ENCODE peak calls at places on chromosome 21, in eight cellular contexts. M is upper lobe of right lung, Y is AML-193, C is esophagus squamous epithelium, D is NCI-H1694, Z is NCI-H774, A is NCI-H1092 treated with DMSO at 0.1 percent for 48 hours, B is Peyer's patch. T is an unnamed sample.
A peak's percentile ranks its signal among the peaks of the same experiment; 100 is the strongest.

GRCh38 chr21:34794686-34795085 is 125.9 kb downstream of the CLIC6 start:
- DNase-seq in M (no peak), Y (no peak), C (no peak), D (no peak), Z (no peak), A (no peak), B (no peak), T (no peak)

GRCh38 chr21:17813353-17813752 is 5.8 kb downstream of the C21orf91 start:
- DNase-seq in M (no peak), Y (no peak), C (no peak), D (no peak), Z (no peak), A (no peak), B (no peak), T (no peak)

GRCh38 chr21:28972398-28972797 is 20.3 kb downstream of the LTN1 start:
- DNase-seq in M (no peak), Y (no peak), C (no peak), D (no peak), Z (no peak), A (no peak), B (no peak), T (no peak)

GRCh38 chr21:44761011-44761729 is 40.5 kb downstream of the UBE2G2 start:
- DNase-seq in M (no peak), Y (no peak), C (no peak), D (no peak), Z (peak; percentile 1), A (no peak), B (peak; percentile 66), T (no peak)

GRCh38 chr21:17903029-17903806 is 84.1 kb upstream of the C21orf91 start:
- DNase-seq in M (no peak), Y (peak; percentile 22), C (no peak), D (peak; percentile 62), Z (peak; percentile 2), A (peak; percentile 59), B (no peak), T (no peak)

GRCh38 chr21:45333583-45334121 is 46.0 kb upstream of the POFUT2 start:
- DNase-seq in M (peak; percentile 60), Y (no peak), C (no peak), D (no peak), Z (no peak), A (no peak), B (peak; percentile 33), T (no peak)

GRCh38 chr21:29072873-29073221 is 601 bp downstream of the CCT8 start:
- DNase-seq in M (no peak), Y (no peak), C (no peak), D (peak; percentile 33), Z (no peak), A (no peak), B (no peak), T (no peak)

GRCh38 chr21:38475519-38475918 is 22.8 kb downstream of the ERG start:
- DNase-seq in M (no peak), Y (no peak), C (no peak), D (no peak), Z (no peak), A (no peak), B (no peak), T (no peak)

GRCh38 chr21:38376235-38376634 is 119.4 kb downstream of the KCNJ15 start:
- DNase-seq in M (no peak), Y (peak; percentile 82), C (no peak), D (no peak), Z (no peak), A (no peak), B (no peak), T (no peak)

GRCh38 chr21:45073301-45074047 is 906 bp upstream of the ADARB1 start:
- DNase-seq in M (peak; percentile 71), Y (no peak), C (no peak), D (no peak), Z (no peak), A (peak; percentile 57), B (peak; percentile 39), T (no peak)

GRCh38 chr21:20997308-20997632 is 939 bp upstream of the NCAM2 start:
- DNase-seq in M (no peak), Y (no peak), C (no peak), D (no peak), Z (no peak), A (no peak), B (no peak), T (no peak)

GRCh38 chr21:31161157-31161556 is 122.9 kb upstream of the KRTAP19-8 start:
- DNase-seq in M (no peak), Y (no peak), C (no peak), D (no peak), Z (no peak), A (no peak), B (no peak), T (no peak)

GRCh38 chr21:28099296-28099695 is 893.4 kb downstream of the LTN1 start:
- DNase-seq in M (no peak), Y (no peak), C (no peak), D (no peak), Z (no peak), A (no peak), B (no peak), T (no peak)

GRCh38 chr21:46092811-46093667 is 4.9 kb upstream of the COL6A2 start:
- DNase-seq in M (peak; percentile 59), Y (no peak), C (no peak), D (no peak), Z (no peak), A (no peak), B (peak; percentile 40), T (no peak)

GRCh38 chr21:37548521-37548981 is 182.0 kb downstream of the DYRK1A start:
- DNase-seq in M (no peak), Y (no peak), C (no peak), D (no peak), Z (no peak), A (no peak), B (no peak), T (no peak)

GRCh38 chr21:31201548-31201947 is 142.5 kb downstream of the TIAM1 start:
- DNase-seq in M (no peak), Y (peak; percentile 69), C (no peak), D (no peak), Z (no peak), A (no peak), B (no peak), T (no peak)

GRCh38 chr21:44817914-44818635 is at the start of gene SUMO3:
- DNase-seq in M (peak; percentile 92), Y (peak; percentile 65), C (no peak), D (peak; percentile 29), Z (peak; percentile 65), A (peak; percentile 69), B (peak; percentile 91), T (no peak)

GRCh38 chr21:17988038-17988437 is 168.9 kb upstream of the C21orf91 start:
- DNase-seq in M (no peak), Y (no peak), C (no peak), D (no peak), Z (peak; percentile 30), A (peak; percentile 65), B (no peak), T (no peak)

GRCh38 chr21:28410264-28410663 is 582.4 kb downstream of the LTN1 start:
- DNase-seq in M (no peak), Y (no peak), C (no peak), D (no peak), Z (no peak), A (no peak), B (no peak), T (no peak)

GRCh38 chr21:28636988-28637691 is 355.5 kb downstream of the LTN1 start:
- DNase-seq in M (no peak), Y (no peak), C (no peak), D (no peak), Z (no peak), A (no peak), B (no peak), T (peak; percentile 10)

GRCh38 chr21:21007606-21008005 is 9.4 kb downstream of the NCAM2 start:
- DNase-seq in M (no peak), Y (no peak), C (no peak), D (no peak), Z (no peak), A (no peak), B (no peak), T (no peak)

GRCh38 chr21:45122432-45123132 is 48.2 kb downstream of the ADARB1 start:
- DNase-seq in M (no peak), Y (no peak), C (no peak), D (no peak), Z (no peak), A (no peak), B (no peak), T (no peak)

GRCh38 chr21:41520560-41521442 is 12.8 kb upstream of the TMPRSS2 start:
- DNase-seq in M (no peak), Y (no peak), C (no peak), D (no peak), Z (no peak), A (no peak), B (no peak), T (no peak)

GRCh38 chr21:35204850-35205564 is 155.9 kb upstream of the RUNX1 start:
- DNase-seq in M (peak; percentile 80), Y (peak; percentile 76), C (no peak), D (no peak), Z (no peak), A (peak; percentile 94), B (no peak), T (no peak)

GRCh38 chr21:36735724-36736310 is 36.9 kb downstream of the SIM2 start:
- DNase-seq in M (no peak), Y (no peak), C (no peak), D (no peak), Z (no peak), A (no peak), B (no peak), T (no peak)

GRCh38 chr21:29299046-29299905 is 554 bp downstream of the BACH1 start:
- DNase-seq in M (peak; percentile 86), Y (no peak), C (no peak), D (peak; percentile 67), Z (peak; percentile 37), A (peak; percentile 55), B (peak; percentile 81), T (no peak)

GRCh38 chr21:46542588-46543092 is 62.2 kb downstream of the S100B start:
- DNase-seq in M (no peak), Y (no peak), C (no peak), D (no peak), Z (no peak), A (no peak), B (no peak), T (no peak)

GRCh38 chr21:41766883-41767605 is at the start of gene RIPK4:
- DNase-seq in M (peak; percentile 91), Y (no peak), C (no peak), D (no peak), Z (peak; percentile 66), A (peak; percentile 53), B (peak; percentile 95), T (no peak)

GRCh38 chr21:27954806-27955205 is 987.9 kb upstream of the ADAMTS5 start:
- DNase-seq in M (no peak), Y (no peak), C (no peak), D (no peak), Z (no peak), A (no peak), B (no peak), T (no peak)

GRCh38 chr21:32597205-32597604 is 11.9 kb upstream of the TCP10L start:
- DNase-seq in M (no peak), Y (no peak), C (no peak), D (no peak), Z (no peak), A (no peak), B (no peak), T (peak; percentile 74)

GRCh38 chr21:26840912-26841311 is 4.3 kb downstream of the ADAMTS1 start:
- DNase-seq in M (no peak), Y (no peak), C (no peak), D (no peak), Z (no peak), A (no peak), B (no peak), T (no peak)

GRCh38 chr21:35974801-35975200 is 85.5 kb downstream of the SETD4 start:
- DNase-seq in M (no peak), Y (no peak), C (no peak), D (no peak), Z (peak; percentile 93), A (peak; percentile 100), B (no peak), T (no peak)

GRCh38 chr21:31900121-31900895 is 27.5 kb downstream of the HUNK start:
- DNase-seq in M (no peak), Y (no peak), C (no peak), D (no peak), Z (no peak), A (no peak), B (peak; percentile 59), T (no peak)

GRCh38 chr21:35400233-35400939 is 351.3 kb upstream of the RUNX1 start:
- DNase-seq in M (no peak), Y (peak; percentile 66), C (no peak), D (peak; percentile 81), Z (peak; percentile 53), A (peak; percentile 76), B (no peak), T (peak; percentile 75)